ENCODE peak calls at places on chromosomes 5 and 9, in nine cellular contexts. Y is tibial artery, C is body of pancreas, E is endothelial cell of umbilical vein, W is colonic mucosa, U is esophagus squamous epithelium, F is tibial nerve, P is stomach, M is fibroblast of lung. J is an unnamed sample. For H3K4me1, the result is how much of the 10 kb centered on the place peaks cover.

GRCh38 chr9:136297766-136298735 is 5.8 kb downstream of the CCDC187 start:
- DNase-seq in Y (no peak), C (no peak), E (no peak), W (no peak), U (no peak), F (no peak), P (no peak), M (no peak), J (no peak)

GRCh38 chr9:127300886-127301447 is 36.4 kb downstream of the GARNL3 start:
- DNase-seq in Y (no peak), C (no peak), E (no peak), W (no peak), U (no peak), F (no peak), P (no peak), M (no peak), J (no peak)

GRCh38 chr9:37839491-37840461 is 39.2 kb downstream of the DCAF10 start:
- DNase-seq in Y (no peak), C (no peak), E (peak), W (no peak), U (no peak), F (no peak), P (no peak), M (peak), J (no peak)

GRCh38 chr5:87127956-87128687 is 139.6 kb upstream of the RASA1 start:
- DNase-seq in Y (no peak), C (no peak), E (no peak), W (no peak), U (no peak), F (no peak), P (no peak), M (peak), J (no peak)

GRCh38 chr5:62312036-62312435 is 6.0 kb downstream of the KIF2A start:
- DNase-seq in Y (no peak), C (no peak), E (no peak), W (no peak), U (no peak), F (no peak), P (no peak), M (no peak), J (no peak)

GRCh38 chr9:18437315-18438200 is 36.4 kb upstream of the ADAMTSL1 start:
- DNase-seq in Y (no peak), C (peak), E (peak), W (no peak), U (no peak), F (peak), P (peak), M (peak), J (peak)

GRCh38 chr5:132860742-132861141 is 5.5 kb downstream of the GDF9 start:
- DNase-seq in Y (no peak), C (no peak), E (peak), W (no peak), U (no peak), F (no peak), P (no peak), M (no peak), J (no peak)

GRCh38 chr9:84670106-84670800 is 724 bp downstream of the NTRK2 start:
- DNase-seq in Y (peak), C (peak), E (no peak), W (no peak), U (no peak), F (no peak), P (no peak), M (peak), J (no peak)

GRCh38 chr5:107874810-107875209 is 204.1 kb upstream of the EFNA5 start:
- DNase-seq in Y (no peak), C (no peak), E (no peak), W (no peak), U (no peak), F (no peak), P (no peak), M (peak), J (no peak)

GRCh38 chr5:12623408-12623807 is 719.2 kb upstream of the CTNND2 start:
- DNase-seq in Y (no peak), C (no peak), E (no peak), W (no peak), U (no peak), F (no peak), P (no peak), M (peak), J (no peak)

GRCh38 chr5:10689391-10690081 is 71.5 kb downstream of the DAP start:
- DNase-seq in Y (peak), C (no peak), E (peak), W (no peak), U (no peak), F (no peak), P (no peak), M (peak), J (no peak)

GRCh38 chr5:132760601-132761317 is 13.5 kb downstream of the CCNI2 start:
- DNase-seq in Y (no peak), C (no peak), E (no peak), W (no peak), U (no peak), F (no peak), P (no peak), M (no peak), J (peak)

GRCh38 chr5:142128675-142129208 is 20.2 kb downstream of the NDFIP1 start:
- DNase-seq in Y (no peak), C (no peak), E (no peak), W (no peak), U (no peak), F (no peak), P (no peak), M (no peak), J (no peak)
- H3K4me3 ChIP-seq in Y (no peak), C (no peak), E (no peak), W (no peak), U (no peak), F (no peak), P (no peak), M (no peak), J (no peak)

DNA sequence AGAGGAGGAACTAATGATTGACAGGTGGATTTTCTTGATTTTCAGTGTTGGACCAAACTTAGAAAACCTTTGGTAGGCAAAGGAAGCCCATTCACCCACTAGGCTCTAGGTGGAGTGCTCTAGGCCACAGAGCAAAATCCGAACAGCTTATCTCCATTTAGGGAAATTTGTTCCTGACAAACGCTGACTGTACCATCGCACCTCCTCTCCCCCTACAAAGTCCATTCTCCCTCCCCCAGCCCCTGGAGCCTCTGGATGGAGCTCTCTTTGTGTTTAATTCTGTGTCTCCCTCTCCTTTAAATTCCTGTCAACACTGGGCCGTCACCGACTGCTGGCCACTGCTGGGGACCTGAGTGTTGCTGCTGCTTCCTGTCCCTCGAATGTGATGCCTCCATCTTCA is 350.1 kb upstream of the IRX2 start:
- DNase-seq in Y (no peak), C (no peak), E (no peak), W (no peak), U (no peak), F (no peak), P (no peak), M (no peak), J (no peak)
- H3K4me1 ChIP-seq in Y (under half), C (under half), E (under half), W (under half), U (under half), F (under half), P (under half), M (under half), J (under half)

DNA sequence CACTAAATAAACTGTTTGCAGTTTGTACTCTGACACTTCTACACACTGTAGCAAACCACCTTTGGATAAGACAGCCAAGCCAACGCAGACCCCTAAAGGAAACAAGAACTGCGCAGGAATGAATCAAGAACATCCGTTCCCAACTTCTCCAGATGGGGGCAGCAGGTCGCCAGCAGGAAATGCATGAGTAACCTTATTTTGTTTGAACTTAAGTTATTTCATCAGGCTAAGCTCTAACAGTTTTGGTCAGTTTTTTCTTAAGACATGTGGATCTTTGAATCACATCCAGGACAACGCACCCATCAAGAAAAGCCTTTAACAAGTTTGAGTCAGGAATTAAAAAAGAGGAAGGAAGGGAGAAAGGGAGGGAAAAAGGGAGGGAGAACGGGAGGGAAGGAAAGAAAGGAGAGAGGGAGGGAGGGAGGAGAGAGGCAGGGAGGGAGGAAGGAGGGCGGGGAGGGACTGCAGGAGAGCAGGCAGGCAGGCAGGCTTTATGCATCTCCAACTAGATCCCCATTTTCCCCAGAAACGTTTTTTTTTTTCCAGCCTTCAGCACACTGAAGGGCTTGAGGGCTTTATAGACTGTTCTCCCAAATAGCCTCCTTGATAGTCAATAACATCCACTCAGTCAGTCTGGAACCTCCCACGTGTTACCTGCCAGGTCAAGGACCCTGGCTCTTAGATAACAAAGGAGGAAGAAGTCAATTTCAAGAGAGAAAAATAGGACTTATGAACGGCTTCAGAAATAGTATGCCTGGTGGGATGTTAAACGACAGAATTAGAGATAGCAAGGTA is 22.2 kb downstream of the BHMT start:
- DNase-seq in Y (peak), C (peak), E (peak), W (peak), U (no peak), F (peak), P (peak), M (peak), J (peak)
- H3K4me3 ChIP-seq in Y (peak), C (no peak), E (peak), W (peak), U (peak), F (peak), P (peak), M (peak), J (no peak)

DNA sequence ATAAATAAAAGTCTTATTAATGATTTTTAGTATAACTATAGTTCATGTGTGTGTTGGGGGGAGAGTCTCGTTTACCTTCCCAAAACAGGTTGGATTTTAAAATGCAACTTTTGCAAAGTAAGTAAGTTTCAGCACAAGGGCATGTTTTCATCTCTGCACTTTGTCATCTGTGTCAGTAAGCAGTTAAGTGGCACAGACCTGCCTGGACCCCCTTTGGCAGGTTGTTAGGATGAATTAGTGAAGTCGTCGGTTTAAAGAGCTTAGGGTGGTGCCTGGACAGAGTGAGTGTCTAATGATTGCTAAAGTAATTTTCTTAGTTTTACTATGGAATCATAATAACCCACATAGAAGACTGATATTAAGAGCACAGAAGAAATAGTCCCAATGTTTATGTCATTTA is 74.9 kb downstream of the TRIO start:
- DNase-seq in Y (no peak), C (no peak), E (no peak), W (no peak), U (no peak), F (no peak), P (no peak), M (no peak), J (no peak)
- H3K4me1 ChIP-seq in Y (half or more), C (under half), E (under half), W (under half), U (under half), F (under half), P (under half), M (under half), J (half or more)

DNA sequence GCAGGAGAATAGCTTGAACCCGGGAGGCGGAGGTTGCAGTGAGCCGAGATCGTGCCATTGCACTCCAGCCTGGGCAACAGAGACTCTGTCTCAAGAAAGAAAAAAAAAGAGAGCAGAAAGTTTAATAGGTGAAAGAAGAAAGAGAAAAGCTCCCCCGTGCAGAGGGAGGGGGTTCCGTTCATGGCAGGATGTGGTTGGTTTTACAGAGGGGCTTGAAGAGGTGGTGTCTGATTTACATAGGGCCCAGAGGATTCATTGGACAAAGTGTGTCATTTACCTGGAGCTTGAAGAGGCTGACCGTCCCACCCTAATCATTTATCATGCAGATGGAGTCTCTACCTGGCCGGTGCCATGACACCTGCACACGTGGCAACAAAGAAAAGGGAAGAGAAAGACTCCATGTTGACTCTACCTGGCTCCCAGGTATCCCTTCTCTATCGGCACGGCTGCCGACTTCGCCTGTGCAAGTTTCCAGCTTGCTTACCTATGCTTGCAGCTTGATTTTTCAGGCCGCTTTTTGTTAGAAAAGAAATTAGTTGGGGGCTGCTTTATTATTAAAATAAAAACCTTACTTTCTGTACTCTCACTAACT is 35.4 kb upstream of the PRRC2B start:
- DNase-seq in Y (no peak), C (no peak), E (no peak), W (no peak), U (no peak), F (no peak), P (no peak), M (no peak), J (no peak)
- H3K4me3 ChIP-seq in Y (no peak), C (no peak), E (no peak), W (no peak), U (no peak), F (no peak), P (no peak), M (no peak), J (no peak)

DNA sequence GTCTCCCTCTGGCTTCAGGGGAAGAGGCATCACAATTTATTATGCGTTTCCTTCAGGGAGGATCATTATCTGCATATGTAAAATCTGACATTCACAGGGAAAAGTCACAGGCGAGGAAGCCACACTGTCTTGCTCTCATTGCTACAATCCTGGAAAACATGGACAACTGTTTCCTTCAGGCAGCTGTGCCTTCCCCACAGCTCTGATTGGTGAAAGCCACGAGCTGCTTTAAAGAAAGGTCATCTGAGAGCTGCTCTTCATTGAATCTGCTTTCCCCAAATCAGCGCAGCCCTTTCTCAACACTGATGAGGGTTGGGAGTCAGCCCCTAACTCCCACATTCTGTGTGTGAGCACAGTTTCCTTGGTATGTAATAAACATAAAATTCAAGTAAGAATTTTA is 397.7 kb downstream of the MED10 start:
- DNase-seq in Y (no peak), C (no peak), E (no peak), W (no peak), U (no peak), F (no peak), P (no peak), M (no peak), J (no peak)
- H3K4me1 ChIP-seq in Y (under half), C (under half), E (under half), W (under half), U (under half), F (under half), P (under half), M (under half), J (under half)